ENCODE peak calls at places on chromosomes 2 and 18, in six cellular contexts. One of them, this sample, is unnamed.

GRCh38 chr2:72940786-72941185 is 23.5 kb downstream of the EMX1 start:
- DNase-seq in colonic mucosa: no peak
- DNase-seq in central memory CD4-positive, alpha-beta T cell: no peak
- DNase-seq in HS-5: no peak
- DNase-seq in islet precursor cell: peak; percentile 71
- DNase-seq in choroid plexus epithelial cell: peak; percentile 70
- DNase-seq in this sample: no peak

GRCh38 chr2:25566694-25567093 is 106.7 kb downstream of the DTNB start:
- DNase-seq in colonic mucosa: no peak
- DNase-seq in central memory CD4-positive, alpha-beta T cell: no peak
- DNase-seq in HS-5: no peak
- DNase-seq in islet precursor cell: no peak
- DNase-seq in choroid plexus epithelial cell: peak; percentile 65
- DNase-seq in this sample: no peak

GRCh38 chr2:99975386-99975785 is 167.0 kb downstream of the AFF3 start:
- DNase-seq in colonic mucosa: no peak
- DNase-seq in central memory CD4-positive, alpha-beta T cell: no peak
- DNase-seq in HS-5: peak; percentile 98
- DNase-seq in islet precursor cell: no peak
- DNase-seq in choroid plexus epithelial cell: peak; percentile 37
- DNase-seq in this sample: no peak

GRCh38 chr2:162661618-162662017 is 176.9 kb downstream of the KCNH7 start:
- DNase-seq in colonic mucosa: no peak
- DNase-seq in central memory CD4-positive, alpha-beta T cell: no peak
- DNase-seq in HS-5: no peak
- DNase-seq in islet precursor cell: no peak
- DNase-seq in choroid plexus epithelial cell: no peak
- DNase-seq in this sample: no peak

GRCh38 chr2:216013080-216013909 is at the start of gene MREG:
- DNase-seq in colonic mucosa: peak; percentile 86
- DNase-seq in central memory CD4-positive, alpha-beta T cell: peak; percentile 79
- DNase-seq in HS-5: peak; percentile 57
- DNase-seq in islet precursor cell: peak; percentile 91
- DNase-seq in choroid plexus epithelial cell: peak; percentile 71
- DNase-seq in this sample: peak; percentile 84

GRCh38 chr18:75343389-75343788 is 84.1 kb downstream of the SMIM21 start:
- DNase-seq in colonic mucosa: no peak
- DNase-seq in central memory CD4-positive, alpha-beta T cell: no peak
- DNase-seq in HS-5: no peak
- DNase-seq in islet precursor cell: no peak
- DNase-seq in choroid plexus epithelial cell: no peak
- DNase-seq in this sample: no peak

GRCh38 chr2:45570671-45571334 is 40.3 kb downstream of the SRBD1 start:
- DNase-seq in colonic mucosa: no peak
- DNase-seq in central memory CD4-positive, alpha-beta T cell: no peak
- DNase-seq in HS-5: no peak
- DNase-seq in islet precursor cell: peak; percentile 39
- DNase-seq in choroid plexus epithelial cell: peak; percentile 16
- DNase-seq in this sample: peak; percentile 12

GRCh38 chr18:48433541-48433940 is 24.4 kb upstream of the ZBTB7C start:
- DNase-seq in colonic mucosa: no peak
- DNase-seq in central memory CD4-positive, alpha-beta T cell: no peak
- DNase-seq in HS-5: no peak
- DNase-seq in islet precursor cell: no peak
- DNase-seq in choroid plexus epithelial cell: no peak
- DNase-seq in this sample: no peak

GRCh38 chr18:26894006-26894405 is 28.5 kb upstream of the AQP4 start:
- DNase-seq in colonic mucosa: no peak
- DNase-seq in central memory CD4-positive, alpha-beta T cell: no peak
- DNase-seq in HS-5: no peak
- DNase-seq in islet precursor cell: no peak
- DNase-seq in choroid plexus epithelial cell: no peak
- DNase-seq in this sample: no peak

GRCh38 chr2:45823723-45824206 is 172.3 kb downstream of the PRKCE start:
- DNase-seq in colonic mucosa: no peak
- DNase-seq in central memory CD4-positive, alpha-beta T cell: no peak
- DNase-seq in HS-5: no peak
- DNase-seq in islet precursor cell: no peak
- DNase-seq in choroid plexus epithelial cell: no peak
- DNase-seq in this sample: no peak

GRCh38 chr2:151030663-151031230 is 230.9 kb downstream of the RBM43 start:
- DNase-seq in colonic mucosa: no peak
- DNase-seq in central memory CD4-positive, alpha-beta T cell: no peak
- DNase-seq in HS-5: no peak
- DNase-seq in islet precursor cell: no peak
- DNase-seq in choroid plexus epithelial cell: no peak
- DNase-seq in this sample: no peak

GRCh38 chr2:30232027-30232800 is 880 bp downstream of the LBH start:
- DNase-seq in colonic mucosa: peak; percentile 59
- DNase-seq in central memory CD4-positive, alpha-beta T cell: peak; percentile 84
- DNase-seq in HS-5: no peak
- DNase-seq in islet precursor cell: peak; percentile 70
- DNase-seq in choroid plexus epithelial cell: peak; percentile 37
- DNase-seq in this sample: no peak

GRCh38 chr2:98164256-98164655 is 77.3 kb downstream of the VWA3B start:
- DNase-seq in colonic mucosa: no peak
- DNase-seq in central memory CD4-positive, alpha-beta T cell: no peak
- DNase-seq in HS-5: no peak
- DNase-seq in islet precursor cell: no peak
- DNase-seq in choroid plexus epithelial cell: no peak
- DNase-seq in this sample: no peak

GRCh38 chr2:38571186-38571585 is 31.5 kb downstream of the HNRNPLL start:
- DNase-seq in colonic mucosa: no peak
- DNase-seq in central memory CD4-positive, alpha-beta T cell: no peak
- DNase-seq in HS-5: no peak
- DNase-seq in islet precursor cell: no peak
- DNase-seq in choroid plexus epithelial cell: no peak
- DNase-seq in this sample: no peak

GRCh38 chr2:80501874-80502624 is 197.5 kb upstream of the LRRTM1 start:
- DNase-seq in colonic mucosa: no peak
- DNase-seq in central memory CD4-positive, alpha-beta T cell: no peak
- DNase-seq in HS-5: no peak
- DNase-seq in islet precursor cell: no peak
- DNase-seq in choroid plexus epithelial cell: no peak
- DNase-seq in this sample: no peak

GRCh38 chr2:64204006-64204632 is 59.9 kb upstream of the PELI1 start:
- DNase-seq in colonic mucosa: peak; percentile 37
- DNase-seq in central memory CD4-positive, alpha-beta T cell: peak; percentile 48
- DNase-seq in HS-5: no peak
- DNase-seq in islet precursor cell: no peak
- DNase-seq in choroid plexus epithelial cell: peak; percentile 79
- DNase-seq in this sample: peak; percentile 15

GRCh38 chr2:33166287-33166881 is 219.6 kb downstream of the LTBP1 start:
- DNase-seq in colonic mucosa: no peak
- DNase-seq in central memory CD4-positive, alpha-beta T cell: no peak
- DNase-seq in HS-5: peak; percentile 45
- DNase-seq in islet precursor cell: no peak
- DNase-seq in choroid plexus epithelial cell: peak; percentile 77
- DNase-seq in this sample: no peak

GRCh38 chr2:47025969-47026610 is 110.5 kb upstream of the MCFD2 start:
- DNase-seq in colonic mucosa: no peak
- DNase-seq in central memory CD4-positive, alpha-beta T cell: no peak
- DNase-seq in HS-5: no peak
- DNase-seq in islet precursor cell: no peak
- DNase-seq in choroid plexus epithelial cell: no peak
- DNase-seq in this sample: no peak

GRCh38 chr2:28592481-28592880 is 96.6 kb downstream of the PLB1 start:
- DNase-seq in colonic mucosa: no peak
- DNase-seq in central memory CD4-positive, alpha-beta T cell: no peak
- DNase-seq in HS-5: no peak
- DNase-seq in islet precursor cell: peak; percentile 49
- DNase-seq in choroid plexus epithelial cell: no peak
- DNase-seq in this sample: no peak

GRCh38 chr18:78896111-78896510 is 83.5 kb upstream of the SALL3 start:
- DNase-seq in colonic mucosa: no peak
- DNase-seq in central memory CD4-positive, alpha-beta T cell: no peak
- DNase-seq in HS-5: no peak
- DNase-seq in islet precursor cell: peak; percentile 50
- DNase-seq in choroid plexus epithelial cell: no peak
- DNase-seq in this sample: no peak

GRCh38 chr18:75377975-75378673 is 49.4 kb downstream of the SMIM21 start:
- DNase-seq in colonic mucosa: no peak
- DNase-seq in central memory CD4-positive, alpha-beta T cell: no peak
- DNase-seq in HS-5: no peak
- DNase-seq in islet precursor cell: peak; percentile 29
- DNase-seq in choroid plexus epithelial cell: no peak
- DNase-seq in this sample: no peak

GRCh38 chr2:86225581-86225980 is 26.3 kb downstream of the MRPL35 start:
- DNase-seq in colonic mucosa: no peak
- DNase-seq in central memory CD4-positive, alpha-beta T cell: peak; percentile 15
- DNase-seq in HS-5: no peak
- DNase-seq in islet precursor cell: no peak
- DNase-seq in choroid plexus epithelial cell: no peak
- DNase-seq in this sample: no peak

GRCh38 chr2:10908195-10908594 is 3.5 kb upstream of the KCNF1 start:
- DNase-seq in colonic mucosa: no peak
- DNase-seq in central memory CD4-positive, alpha-beta T cell: no peak
- DNase-seq in HS-5: no peak
- DNase-seq in islet precursor cell: no peak
- DNase-seq in choroid plexus epithelial cell: no peak
- DNase-seq in this sample: no peak

This sample was measured in LoVo.